ENCODE peak calls at places on chromosomes 4 and X, in eight cellular contexts. A is heart left ventricle, L is GM23338, B is stomach, N is cardiac muscle cell, D is tibial artery, O is brain microvascular endothelial cell, K is lower lobe of right lung. U is an unnamed sample. For H3K27me3, the result is how much of the 10 kb centered on the place peaks cover.

GRCh38 chr4:121726642-121727268 is 30.0 kb upstream of the ANXA5 start:
- DNase-seq in A (no peak), L (peak), B (no peak), N (peak), D (no peak), O (peak), K (no peak), U (no peak)

GRCh38 chr4:47340914-47341313 is 122.6 kb downstream of the COMMD8 start:
- DNase-seq in A (no peak), L (no peak), B (no peak), N (no peak), D (no peak), O (no peak), K (no peak), U (no peak)

GRCh38 chr4:108821056-108821925 is 58.4 kb upstream of the ETNPPL start:
- DNase-seq in A (no peak), L (no peak), B (no peak), N (peak), D (no peak), O (no peak), K (no peak), U (no peak)

GRCh38 chr4:92299152-92299551 is 4.6 kb upstream of the GRID2 start:
- DNase-seq in A (no peak), L (peak), B (no peak), N (peak), D (no peak), O (no peak), K (no peak), U (no peak)

GRCh38 chrX:16797841-16798240 is 11.6 kb downstream of the TXLNG start:
- DNase-seq in A (no peak), L (no peak), B (no peak), N (no peak), D (no peak), O (no peak), K (no peak), U (no peak)

GRCh38 chrX:104347860-104348259 is 93.1 kb upstream of the ESX1 start:
- DNase-seq in A (no peak), L (no peak), B (no peak), N (peak), D (no peak), O (no peak), K (no peak), U (no peak)

GRCh38 chr4:169658196-169658595 is 37.8 kb downstream of the CLCN3 start:
- DNase-seq in A (no peak), L (no peak), B (no peak), N (no peak), D (no peak), O (no peak), K (no peak), U (no peak)

GRCh38 chr4:42474406-42474805 is 77.1 kb downstream of the SHISA3 start:
- DNase-seq in A (no peak), L (no peak), B (no peak), N (no peak), D (no peak), O (no peak), K (no peak), U (no peak)

GRCh38 chr4:6886886-6887285 is 22.7 kb upstream of the TBC1D14 start:
- DNase-seq in A (no peak), L (no peak), B (no peak), N (no peak), D (no peak), O (no peak), K (no peak), U (no peak)

GRCh38 chr4:89835413-89835812 is 1.5 kb downstream of the SNCA start:
- DNase-seq in A (no peak), L (no peak), B (no peak), N (no peak), D (no peak), O (no peak), K (no peak), U (no peak)

GRCh38 chr4:26023191-26023972 is 109.4 kb downstream of the SMIM20 start:
- DNase-seq in A (no peak), L (no peak), B (no peak), N (no peak), D (no peak), O (no peak), K (no peak), U (peak)

GRCh38 chrX:7570432-7571009 is 272.4 kb upstream of the VCX start:
- DNase-seq in A (no peak), L (no peak), B (no peak), N (no peak), D (no peak), O (no peak), K (no peak), U (no peak)

GRCh38 chrX:103418811-103419210 is 42.5 kb downstream of the BEX3 start:
- DNase-seq in A (no peak), L (no peak), B (no peak), N (peak), D (no peak), O (no peak), K (no peak), U (no peak)

GRCh38 chrX:57528670-57529255 is 63.0 kb upstream of the ZXDB start:
- DNase-seq in A (no peak), L (peak), B (no peak), N (no peak), D (no peak), O (no peak), K (no peak), U (no peak)

GRCh38 chr4:41471126-41471665 is 66.8 kb upstream of the LIMCH1 start:
- DNase-seq in A (no peak), L (no peak), B (no peak), N (no peak), D (no peak), O (no peak), K (no peak), U (no peak)

GRCh38 chr4:174537634-174538033 is 15.3 kb upstream of the HPGD start:
- DNase-seq in A (no peak), L (no peak), B (no peak), N (no peak), D (no peak), O (no peak), K (no peak), U (no peak)

GRCh38 chr4:132123870-132124623 is 1025.0 kb upstream of the PCDH10 start:
- DNase-seq in A (no peak), L (peak), B (peak), N (peak), D (no peak), O (no peak), K (no peak), U (peak)

GRCh38 chr4:77959566-77960338 is 97.1 kb downstream of the MRPL1 start:
- DNase-seq in A (no peak), L (peak), B (no peak), N (peak), D (no peak), O (peak), K (no peak), U (no peak)

GRCh38 chrX:115174548-115174947 is 14.7 kb upstream of the RBMXL3 start:
- DNase-seq in A (no peak), L (no peak), B (no peak), N (no peak), D (no peak), O (no peak), K (no peak), U (peak)

GRCh38 chr4:176902710-176903323 is 110.1 kb upstream of the VEGFC start:
- DNase-seq in A (no peak), L (no peak), B (no peak), N (peak), D (no peak), O (peak), K (no peak), U (peak)

GRCh38 chr4:168540086-168540864 is 43.4 kb downstream of the PALLD start:
- DNase-seq in A (no peak), L (no peak), B (no peak), N (no peak), D (no peak), O (peak), K (no peak), U (peak)

GRCh38 chr4:124868495-124868894 is 156.0 kb upstream of the ANKRD50 start:
- DNase-seq in A (no peak), L (no peak), B (no peak), N (no peak), D (no peak), O (no peak), K (no peak), U (no peak)

GRCh38 chr4:165532976-165533375 is 154.2 kb downstream of the CPE start:
- DNase-seq in A (no peak), L (peak), B (no peak), N (no peak), D (no peak), O (no peak), K (no peak), U (no peak)

GRCh38 chrX:119647552-119648420 is 41.6 kb upstream of the NKRF start:
- DNase-seq in A (no peak), L (no peak), B (no peak), N (no peak), D (no peak), O (no peak), K (no peak), U (no peak)

GRCh38 chrX:20585782-20586181 is 319.1 kb upstream of the RPS6KA3 start:
- DNase-seq in A (no peak), L (no peak), B (no peak), N (peak), D (no peak), O (no peak), K (no peak), U (no peak)

GRCh38 chr4:165541773-165542459 is 163.1 kb downstream of the CPE start:
- DNase-seq in A (no peak), L (no peak), B (no peak), N (no peak), D (no peak), O (no peak), K (no peak), U (no peak)

GRCh38 chrX:130179170-130179569 is 7.4 kb downstream of the RAB33A start:
- DNase-seq in A (no peak), L (no peak), B (no peak), N (no peak), D (no peak), O (no peak), K (no peak), U (no peak)

GRCh38 chr4:25654971-25655963 is at the start of gene SLC34A2:
- DNase-seq in A (no peak), L (peak), B (peak), N (peak), D (no peak), O (no peak), K (peak), U (no peak)

GRCh38 chrX:150692296-150692695 is 900 bp upstream of the MTMR1 start:
- DNase-seq in A (no peak), L (no peak), B (no peak), N (no peak), D (no peak), O (no peak), K (no peak), U (no peak)

GRCh38 chr4:158841540-158841939 is 72.7 kb downstream of the FNIP2 start:
- DNase-seq in A (peak), L (no peak), B (no peak), N (peak), D (no peak), O (no peak), K (no peak), U (no peak)

GRCh38 chrX:130173190-130173895 is 1.6 kb downstream of the RAB33A start:
- DNase-seq in A (peak), L (no peak), B (no peak), N (peak), D (peak), O (peak), K (no peak), U (peak)

GRCh38 chr4:74969507-74970474 is 36.9 kb downstream of the PARM1 start:
- DNase-seq in A (peak), L (peak), B (peak), N (peak), D (no peak), O (no peak), K (no peak), U (no peak)

GRCh38 chrX:1393871-1394615 is 2.1 kb upstream of the SLC25A6 start:
- DNase-seq in A (no peak), L (no peak), B (peak), N (no peak), D (peak), O (no peak), K (peak), U (no peak)

GRCh38 chr4:47418147-47418546 is 45.4 kb downstream of the COMMD8 start:
- DNase-seq in A (no peak), L (no peak), B (no peak), N (peak), D (no peak), O (no peak), K (no peak), U (no peak)

GRCh38 chrX:140764401-140764919 is 54.9 kb downstream of the LINC00632 start:
- DNase-seq in A (no peak), L (peak), B (no peak), N (peak), D (peak), O (peak), K (peak), U (peak)

GRCh38 chr4:68577590-68577989 is 1.5 kb upstream of the UGT2B17 start:
- DNase-seq in A (no peak), L (no peak), B (no peak), N (no peak), D (no peak), O (no peak), K (no peak), U (no peak)

GRCh38 chr4:68576272-68577100 is at the start of gene UGT2B17:
- DNase-seq in A (no peak), L (no peak), B (no peak), N (no peak), D (no peak), O (no peak), K (no peak), U (no peak)

GRCh38 chr4:68572653-68573052 is 3.5 kb downstream of the UGT2B17 start:
- DNase-seq in A (no peak), L (no peak), B (no peak), N (no peak), D (no peak), O (no peak), K (no peak), U (no peak)

GRCh38 chr4:68570122-68570507 is 6.0 kb downstream of the UGT2B17 start:
- DNase-seq in A (no peak), L (no peak), B (no peak), N (no peak), D (no peak), O (no peak), K (no peak), U (no peak)

GRCh38 chr4:68575081-68575480 is 1.0 kb downstream of the UGT2B17 start:
- DNase-seq in A (no peak), L (no peak), B (no peak), N (no peak), D (no peak), O (no peak), K (no peak), U (no peak)
- H3K4me3 ChIP-seq in A (no peak), L (no peak), B (no peak), N (no peak), D (no peak), O (no peak), K (no peak), U (no peak)

GRCh38 chr4:88614058-88614457 is 21.8 kb downstream of the HERC3 start:
- DNase-seq in A (no peak), L (no peak), B (no peak), N (no peak), D (no peak), O (no peak), K (no peak), U (no peak)

GRCh38 chr4:88606832-88607231 is 14.6 kb downstream of the HERC3 start:
- DNase-seq in A (no peak), L (no peak), B (no peak), N (no peak), D (no peak), O (no peak), K (no peak), U (no peak)

GRCh38 chr4:88609387-88609786 is 17.1 kb downstream of the HERC3 start:
- DNase-seq in A (no peak), L (no peak), B (no peak), N (no peak), D (no peak), O (no peak), K (no peak), U (no peak)

GRCh38 chr4:88613417-88613875 is 21.2 kb downstream of the HERC3 start:
- DNase-seq in A (no peak), L (peak), B (no peak), N (no peak), D (no peak), O (no peak), K (no peak), U (no peak)

DNA sequence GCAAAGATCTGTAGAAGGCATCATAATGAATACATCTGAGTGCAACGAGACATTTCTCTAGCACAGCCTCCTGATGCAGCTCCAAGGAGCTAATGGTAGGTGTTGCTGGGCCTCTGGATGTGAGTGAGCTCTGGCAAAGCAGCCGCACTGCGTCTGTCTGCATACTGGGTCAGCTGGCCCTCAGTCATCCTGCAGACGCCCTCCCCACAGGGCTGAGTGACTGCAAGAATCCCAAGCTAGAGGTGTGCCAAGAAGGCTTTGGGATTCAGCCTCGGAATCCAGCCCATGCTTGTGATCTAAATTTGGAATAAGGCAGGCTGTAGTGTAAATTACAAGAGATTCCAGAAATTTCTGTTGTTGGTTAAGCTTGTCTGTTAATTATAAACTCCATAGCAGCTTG is 18.5 kb downstream of the HERC3 start:
- DNase-seq in A (peak), L (no peak), B (no peak), N (peak), D (peak), O (no peak), K (no peak), U (peak)
- H3K27me3 ChIP-seq in A (under half), L (under half), B (under half), N (under half), D (under half), O (under half), K (under half), U (under half)

GRCh38 chrX:68717663-68718442 is 70.4 kb downstream of the STARD8 start:
- DNase-seq in A (no peak), L (no peak), B (peak), N (no peak), D (no peak), O (no peak), K (no peak), U (no peak)
- H3K4me3 ChIP-seq in A (no peak), L (no peak), B (no peak), N (no peak), D (no peak), O (no peak), K (no peak), U (no peak)

GRCh38 chrX:151975228-151975593 is 735 bp upstream of the GABRE start:
- DNase-seq in A (no peak), L (peak), B (no peak), N (no peak), D (no peak), O (no peak), K (no peak), U (no peak)
- H3K27me3 ChIP-seq in A (under half), L (under half), B (under half), N (under half), D (under half), O (under half), K (under half), U (under half)

GRCh38 chr4:8595237-8596087 is 2.9 kb downstream of the CPZ start:
- DNase-seq in A (no peak), L (no peak), B (no peak), N (no peak), D (no peak), O (no peak), K (no peak), U (peak)

GRCh38 chr4:8591626-8592365 is 769 bp upstream of the CPZ start:
- DNase-seq in A (no peak), L (peak), B (no peak), N (no peak), D (no peak), O (no peak), K (peak), U (no peak)

GRCh38 chr4:8592366-8593267 is at the start of gene CPZ:
- DNase-seq in A (no peak), L (peak), B (no peak), N (peak), D (no peak), O (peak), K (no peak), U (peak)

GRCh38 chr4:8594097-8595038 is 1.8 kb downstream of the CPZ start:
- DNase-seq in A (peak), L (peak), B (peak), N (peak), D (peak), O (peak), K (no peak), U (peak)

GRCh38 chr4:8593268-8594096 is 917 bp downstream of the CPZ start:
- DNase-seq in A (no peak), L (peak), B (no peak), N (no peak), D (no peak), O (no peak), K (no peak), U (no peak)
- H3K4me3 ChIP-seq in A (peak), L (peak), B (peak), N (peak), D (no peak), O (peak), K (peak), U (no peak)

GRCh38 chrX:138849521-138849920 is 138.0 kb upstream of the FGF13 start:
- DNase-seq in A (no peak), L (no peak), B (no peak), N (no peak), D (no peak), O (no peak), K (no peak), U (no peak)
- H3K27me3 ChIP-seq in A (under half), L (under half), B (under half), N (under half), D (under half), O (under half), K (under half), U (under half)

GRCh38 chrX:44310227-44310626 is 33.2 kb downstream of the EFHC2 start:
- DNase-seq in A (no peak), L (no peak), B (no peak), N (no peak), D (no peak), O (no peak), K (no peak), U (no peak)

GRCh38 chrX:44303119-44303518 is 40.4 kb downstream of the EFHC2 start:
- DNase-seq in A (no peak), L (no peak), B (no peak), N (no peak), D (no peak), O (no peak), K (no peak), U (no peak)

GRCh38 chrX:44305921-44306320 is 37.6 kb downstream of the EFHC2 start:
- DNase-seq in A (no peak), L (no peak), B (no peak), N (no peak), D (no peak), O (no peak), K (no peak), U (no peak)

GRCh38 chrX:44308869-44309268 is 34.6 kb downstream of the EFHC2 start:
- DNase-seq in A (no peak), L (no peak), B (no peak), N (no peak), D (no peak), O (no peak), K (no peak), U (no peak)

DNA sequence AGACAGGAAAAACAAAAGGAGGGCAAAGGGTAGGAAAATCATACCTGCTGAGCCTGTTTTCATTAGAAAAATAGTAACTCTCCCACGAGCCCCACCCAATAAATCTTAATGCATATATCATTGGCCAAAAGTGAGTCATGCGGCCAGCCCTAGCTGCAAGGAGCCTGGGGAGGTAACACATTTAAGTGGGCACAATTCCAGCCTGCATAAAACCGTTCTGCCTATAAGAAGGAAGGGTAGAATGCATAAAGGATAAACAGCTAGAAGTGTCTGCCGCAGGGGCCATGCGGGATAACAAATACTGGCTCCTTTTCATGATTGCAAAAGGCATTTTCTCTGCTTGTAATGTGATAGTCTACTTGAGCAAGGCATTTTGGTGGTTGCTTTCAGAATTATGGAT is 37.1 kb downstream of the EFHC2 start:
- DNase-seq in A (no peak), L (no peak), B (peak), N (peak), D (no peak), O (peak), K (no peak), U (peak)
- H3K4me3 ChIP-seq in A (no peak), L (no peak), B (no peak), N (no peak), D (no peak), O (no peak), K (no peak), U (no peak)

DNA sequence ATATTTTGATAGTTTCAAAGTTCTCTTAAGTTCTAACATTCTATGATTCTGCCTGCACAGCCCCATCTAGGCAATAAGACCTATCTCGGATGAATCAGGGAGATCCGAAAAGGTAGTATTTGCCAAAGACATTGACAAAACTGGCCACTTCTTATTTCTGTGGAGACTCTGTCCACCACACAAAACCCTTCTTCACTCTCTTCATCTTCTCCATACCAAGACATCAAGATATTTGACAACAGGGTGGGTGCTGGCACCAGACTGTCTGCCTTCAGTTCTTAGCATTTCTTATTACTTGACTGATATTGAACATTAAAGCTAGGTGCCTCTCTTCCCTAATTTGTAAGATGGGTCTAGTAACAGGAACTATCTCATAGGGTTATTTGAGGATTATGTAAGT is 1.8 kb upstream of the UNC5C start:
- DNase-seq in A (no peak), L (no peak), B (no peak), N (no peak), D (no peak), O (no peak), K (no peak), U (no peak)
- H3K27me3 ChIP-seq in A (under half), L (half or more), B (under half), N (under half), D (under half), O (under half), K (under half), U (under half)